ENCODE peak calls at places on chromosome 17, in eight cellular contexts. Q, Y, V, E, M, G, K and I are unnamed samples. For H3K4me1, the result is how much of the 10 kb centered on the place peaks cover.

GRCh38 chr17:10171057-10171456 is 27.3 kb downstream of the GAS7 start:
- DNase-seq in Q (peak), Y (peak), V (no peak), E (no peak), M (no peak), G (no peak), K (no peak), I (peak)

GRCh38 chr17:79979201-79979840 is 56.4 kb downstream of the TBC1D16 start:
- DNase-seq in Q (no peak), Y (no peak), V (no peak), E (peak), M (no peak), G (no peak), K (no peak), I (peak)

GRCh38 chr17:70080541-70081347 is 5.7 kb downstream of the KCNJ16 start:
- DNase-seq in Q (no peak), Y (no peak), V (no peak), E (no peak), M (no peak), G (no peak), K (no peak), I (no peak)

GRCh38 chr17:82985973-82986372 is 93.4 kb upstream of the METRNL start:
- DNase-seq in Q (no peak), Y (no peak), V (peak), E (peak), M (no peak), G (peak), K (peak), I (no peak)

GRCh38 chr17:32174889-32175288 is 32.6 kb downstream of the RHOT1 start:
- DNase-seq in Q (no peak), Y (no peak), V (no peak), E (no peak), M (no peak), G (no peak), K (no peak), I (no peak)

GRCh38 chr17:41504126-41504977 is 1.1 kb downstream of the KRT13 start:
- DNase-seq in Q (no peak), Y (no peak), V (no peak), E (no peak), M (no peak), G (no peak), K (no peak), I (peak)

GRCh38 chr17:81831957-81832607 is 1.0 kb downstream of the MCRIP1 start:
- DNase-seq in Q (no peak), Y (peak), V (peak), E (peak), M (no peak), G (peak), K (no peak), I (no peak)

GRCh38 chr17:50459081-50459676 is 9.5 kb downstream of the CHAD start:
- DNase-seq in Q (no peak), Y (no peak), V (no peak), E (no peak), M (peak), G (no peak), K (peak), I (no peak)

GRCh38 chr17:42163113-42163512 is 8.3 kb upstream of the RAB5C start:
- DNase-seq in Q (no peak), Y (no peak), V (peak), E (no peak), M (peak), G (no peak), K (no peak), I (no peak)

GRCh38 chr17:50955667-50956120 is 89.5 kb upstream of the TOB1 start:
- DNase-seq in Q (no peak), Y (no peak), V (no peak), E (no peak), M (no peak), G (no peak), K (no peak), I (no peak)

GRCh38 chr17:74147966-74148365 is 55.5 kb upstream of the RPL38 start:
- DNase-seq in Q (no peak), Y (no peak), V (no peak), E (no peak), M (no peak), G (no peak), K (no peak), I (no peak)

GRCh38 chr17:81399481-81400153 is 4.4 kb downstream of the BAHCC1 start:
- DNase-seq in Q (no peak), Y (peak), V (no peak), E (no peak), M (no peak), G (no peak), K (no peak), I (no peak)

GRCh38 chr17:8162997-8163977 is 539 bp upstream of the VAMP2 start:
- DNase-seq in Q (no peak), Y (peak), V (no peak), E (peak), M (no peak), G (peak), K (no peak), I (peak)

GRCh38 chr17:40313660-40314556 is 4.9 kb downstream of the RARA start:
- DNase-seq in Q (no peak), Y (peak), V (no peak), E (no peak), M (no peak), G (no peak), K (no peak), I (peak)

GRCh38 chr17:33113281-33114010 is 121.8 kb downstream of the SPACA3 start:
- DNase-seq in Q (peak), Y (no peak), V (no peak), E (no peak), M (no peak), G (no peak), K (no peak), I (no peak)

GRCh38 chr17:52895272-52895671 is 736.8 kb upstream of the CA10 start:
- DNase-seq in Q (no peak), Y (no peak), V (no peak), E (no peak), M (no peak), G (no peak), K (no peak), I (no peak)

GRCh38 chr17:40540448-40540847 is 24.8 kb downstream of the CCR7 start:
- DNase-seq in Q (no peak), Y (no peak), V (no peak), E (no peak), M (no peak), G (peak), K (no peak), I (peak)

GRCh38 chr17:78392295-78392694 is 13.8 kb downstream of the PGS1 start:
- DNase-seq in Q (no peak), Y (no peak), V (no peak), E (no peak), M (no peak), G (no peak), K (no peak), I (no peak)
- H3K4me1 ChIP-seq in Q (under half), Y (half or more), V (under half), E (half or more), M (under half), G (under half), K (under half), I (under half)

DNA sequence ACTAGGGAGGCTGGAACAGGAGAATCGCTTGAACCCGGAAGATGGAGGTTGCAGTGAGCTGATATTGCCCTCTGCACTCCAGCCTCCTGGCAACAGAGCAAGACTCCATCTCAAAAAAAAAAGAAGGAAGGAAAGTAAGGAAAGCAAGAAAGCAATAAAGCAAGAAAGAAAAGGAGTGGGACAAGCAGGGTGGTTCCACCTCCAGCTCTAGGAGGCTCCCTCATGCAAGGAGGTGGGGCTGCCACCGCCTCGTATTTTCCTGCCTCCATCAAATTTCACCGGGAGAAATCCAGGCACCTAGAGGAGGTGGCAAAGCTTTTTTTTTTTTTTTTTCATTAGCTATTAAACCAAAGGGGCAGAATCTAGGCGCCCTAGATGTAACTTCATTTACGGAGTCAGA is 1.0 kb downstream of the CYB561 start:
- DNase-seq in Q (no peak), Y (no peak), V (no peak), E (no peak), M (no peak), G (no peak), K (peak), I (no peak)
- H3K27ac ChIP-seq in Q (peak), Y (no peak), V (no peak), E (peak), M (peak), G (peak), K (peak), I (no peak)

DNA sequence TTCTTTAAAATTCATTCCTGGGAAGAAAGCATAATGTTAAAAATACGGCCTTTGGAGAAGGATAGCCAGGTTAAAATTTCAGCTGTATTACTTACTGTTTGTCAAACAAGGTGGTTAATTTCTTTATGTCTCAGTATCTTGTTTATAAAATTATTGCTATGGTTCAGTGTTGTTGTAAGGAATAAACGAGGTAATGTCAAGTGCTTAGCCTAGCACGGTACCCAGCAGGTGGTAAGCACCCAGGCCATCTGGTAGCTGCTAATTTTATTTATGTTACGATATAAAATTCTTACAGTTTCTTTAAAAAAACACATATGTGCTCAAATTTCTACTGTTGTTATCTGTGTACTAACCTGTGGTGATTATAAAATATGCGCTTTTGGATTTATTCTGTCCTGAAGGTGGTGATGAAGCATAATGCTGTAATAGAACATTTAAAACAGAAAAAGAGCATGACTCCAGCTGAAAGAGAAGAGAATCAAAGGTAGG is 48.9 kb downstream of the C17orf58 start:
- DNase-seq in Q (no peak), Y (no peak), V (no peak), E (no peak), M (no peak), G (no peak), K (no peak), I (no peak)
- H3K4me1 ChIP-seq in Q (under half), Y (under half), V (under half), E (under half), M (under half), G (under half), K (under half), I (under half)

DNA sequence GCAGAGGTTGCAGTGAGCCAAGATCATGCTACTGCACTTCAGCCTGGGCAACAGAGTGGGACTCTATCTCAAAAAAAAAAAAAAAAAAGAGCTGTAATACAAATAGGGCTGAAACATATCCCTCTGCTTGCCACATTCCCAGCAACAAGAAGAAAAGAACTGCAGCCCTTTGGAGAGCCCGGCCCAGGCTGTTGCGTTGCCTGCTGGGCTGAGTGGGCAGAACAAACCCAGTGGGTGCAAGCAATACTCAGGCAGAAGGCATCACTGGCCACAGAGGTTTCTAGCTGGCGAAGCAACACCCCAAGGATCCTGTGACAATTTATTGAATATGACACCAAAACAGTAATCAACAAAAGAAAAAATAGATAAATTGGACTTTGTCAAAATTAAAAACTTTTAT is 44.0 kb downstream of the PIGL start:
- DNase-seq in Q (no peak), Y (no peak), V (no peak), E (no peak), M (no peak), G (no peak), K (no peak), I (no peak)
- H3K27ac ChIP-seq in Q (no peak), Y (peak), V (no peak), E (no peak), M (no peak), G (no peak), K (no peak), I (no peak)

GRCh38 chr17:75763613-75764416 is 1.2 kb downstream of the GALK1 start:
- DNase-seq in Q (no peak), Y (peak), V (no peak), E (peak), M (no peak), G (no peak), K (peak), I (no peak)

GRCh38 chr17:75765981-75766380 is 989 bp upstream of the GALK1 start:
- DNase-seq in Q (no peak), Y (peak), V (no peak), E (peak), M (no peak), G (no peak), K (no peak), I (no peak)

GRCh38 chr17:75763269-75763607 is 1.8 kb downstream of the GALK1 start:
- DNase-seq in Q (no peak), Y (no peak), V (no peak), E (peak), M (no peak), G (no peak), K (no peak), I (no peak)

GRCh38 chr17:75764417-75764710 is 628 bp downstream of the GALK1 start:
- DNase-seq in Q (no peak), Y (no peak), V (no peak), E (no peak), M (no peak), G (no peak), K (no peak), I (no peak)

GRCh38 chr17:75764711-75765421 is at the start of gene GALK1:
- DNase-seq in Q (peak), Y (peak), V (peak), E (peak), M (no peak), G (peak), K (peak), I (peak)
- H3K4me1 ChIP-seq in Q (under half), Y (under half), V (under half), E (under half), M (under half), G (under half), K (under half), I (under half)